ENCODE peak calls at places on chromosomes 3 and 15, in ten cellular contexts. Y is suprapubic skin, T is prostate gland, K is sigmoid colon, D is transverse colon, C is spleen, L is HCT116, R is GM12878, N is endothelial cell of umbilical vein, M is H1. B is an unnamed sample.
A peak's percentile ranks its signal among the peaks of the same experiment; 100 is the strongest.

GRCh38 chr15:53197426-53197839 is 407.3 kb upstream of the ONECUT1 start:
- DNase-seq in N (peak; percentile 35), D (peak; percentile 58), K (peak; percentile 70), Y (no peak), L (peak; percentile 24), T (peak; percentile 32), C (peak; percentile 75), M (peak; percentile 86), R (no peak), B (peak; percentile 63)

GRCh38 chr15:29055876-29056275 is 170.1 kb downstream of the APBA2 start:
- DNase-seq in L (no peak), R (no peak), Y (no peak), C (peak; percentile 15), M (no peak), T (no peak), N (no peak), K (peak; percentile 6), D (no peak), B (no peak)

GRCh38 chr3:8420613-8421012 is 81.0 kb upstream of the LMCD1 start:
- DNase-seq in C (no peak), K (no peak), Y (no peak), L (no peak), N (no peak), T (no peak), D (no peak), M (no peak), R (no peak), B (no peak)

GRCh38 chr3:69248394-69248793 is 126.0 kb upstream of the LMOD3 start:
- DNase-seq in D (peak; percentile 31), K (no peak), N (no peak), L (no peak), C (no peak), R (no peak), M (no peak), Y (no peak), T (no peak), B (no peak)

GRCh38 chr3:38578551-38578950 is 70.9 kb downstream of the SCN5A start:
- DNase-seq in L (no peak), N (no peak), M (peak; percentile 31), Y (peak; percentile 62), D (no peak), R (no peak), T (no peak), C (peak; percentile 46), K (no peak), B (peak; percentile 15)

GRCh38 chr3:12187448-12188327 is 29.0 kb upstream of the TIMP4 start:
- DNase-seq in M (no peak), R (peak; percentile 61), Y (no peak), C (peak; percentile 84), L (no peak), N (peak; percentile 17), D (peak; percentile 34), T (no peak), K (no peak), B (no peak)

GRCh38 chr3:12810013-12810780 is 13.7 kb downstream of the CAND2 start:
- DNase-seq in N (peak; percentile 95), T (peak; percentile 95), C (peak; percentile 97), L (peak; percentile 78), M (peak; percentile 99), Y (peak; percentile 98), R (peak; percentile 41), D (peak; percentile 97), K (peak; percentile 98), B (peak; percentile 98)

GRCh38 chr15:64461577-64462162 is 1.3 kb downstream of the ZNF609 start:
- DNase-seq in C (no peak), R (no peak), L (no peak), M (no peak), Y (no peak), N (peak; percentile 58), T (peak; percentile 13), K (no peak), D (no peak), B (peak; percentile 28)

GRCh38 chr3:184604039-184604955 is 42.7 kb downstream of the EPHB3 start:
- DNase-seq in R (no peak), C (no peak), T (no peak), N (no peak), Y (no peak), D (no peak), M (peak; percentile 65), L (no peak), K (peak; percentile 69), B (no peak)

GRCh38 chr3:151346292-151346691 is 16.9 kb upstream of the P2RY13 start:
- DNase-seq in C (no peak), M (no peak), K (no peak), R (no peak), L (no peak), Y (no peak), T (no peak), N (no peak), D (no peak), B (no peak)

GRCh38 chr3:38627956-38628355 is 21.5 kb downstream of the SCN5A start:
- DNase-seq in M (peak; percentile 89), K (no peak), T (no peak), R (no peak), N (peak; percentile 32), D (no peak), Y (no peak), L (no peak), C (no peak), B (no peak)

GRCh38 chr15:56736308-56736707 is 3.0 kb upstream of the ZNF280D start:
- DNase-seq in M (no peak), Y (no peak), C (no peak), D (no peak), R (no peak), N (peak; percentile 57), T (no peak), L (no peak), K (no peak), B (no peak)

GRCh38 chr3:12138044-12138443 is 20.7 kb downstream of the TIMP4 start:
- DNase-seq in C (no peak), R (no peak), L (peak; percentile 8), M (no peak), N (peak; percentile 14), D (peak; percentile 35), T (no peak), K (no peak), Y (peak; percentile 65), B (peak; percentile 33)

GRCh38 chr3:197183582-197183981 is 114.8 kb downstream of the DLG1 start:
- DNase-seq in D (no peak), C (no peak), T (no peak), M (no peak), K (no peak), N (no peak), Y (no peak), R (no peak), L (no peak), B (no peak)

GRCh38 chr3:99783009-99783573 is 34.6 kb upstream of the CMSS1 start:
- DNase-seq in C (no peak), K (no peak), T (no peak), L (no peak), M (no peak), R (no peak), N (no peak), Y (no peak), D (no peak), B (no peak)

GRCh38 chr3:171833775-171834460 is 9.2 kb upstream of the TMEM212 start:
- DNase-seq in Y (no peak), C (no peak), R (no peak), K (no peak), N (peak; percentile 80), L (no peak), D (no peak), T (no peak), M (no peak), B (no peak)

GRCh38 chr3:70871909-70872656 is 559.6 kb upstream of the MDFIC2 start:
- DNase-seq in T (no peak), L (no peak), K (no peak), D (no peak), R (no peak), C (no peak), Y (no peak), N (no peak), M (no peak), B (no peak)

GRCh38 chr15:95277266-95277665 is 1045.9 kb downstream of the MCTP2 start:
- DNase-seq in D (no peak), R (no peak), M (no peak), K (peak; percentile 67), T (no peak), Y (no peak), L (no peak), N (no peak), C (no peak), B (no peak)
- TF ChIP-seq POLR2AphosphoS5 in D (peak; percentile 18), R (no peak), M (no peak), K (peak; percentile 77), T (peak; percentile 21), Y (no peak), L (no peak), N (no peak), C (no peak), B (peak; percentile 24)

GRCh38 chr15:81002004-81002253 is 1.2 kb downstream of the TLNRD1 start:
- DNase-seq in N (no peak), D (no peak), R (no peak), K (no peak), L (no peak), M (peak; percentile 71), T (no peak), Y (no peak), C (peak; percentile 92), B (no peak)

GRCh38 chr15:80999623-81000036 is 1.1 kb upstream of the TLNRD1 start:
- DNase-seq in M (no peak), C (peak; percentile 84), K (no peak), T (peak; percentile 22), D (peak; percentile 85), R (no peak), L (peak; percentile 63), Y (no peak), N (no peak), B (peak; percentile 78)

GRCh38 chr15:81001180-81002003 is 669 bp downstream of the TLNRD1 start:
- DNase-seq in Y (peak; percentile 88), M (peak; percentile 75), N (peak; percentile 55), L (no peak), C (peak; percentile 92), R (no peak), T (peak; percentile 36), D (peak; percentile 73), K (peak; percentile 79), B (peak; percentile 65)

GRCh38 chr15:81000144-81000625 is 538 bp upstream of the TLNRD1 start:
- DNase-seq in N (no peak), D (no peak), T (no peak), K (no peak), M (no peak), L (no peak), R (no peak), C (no peak), Y (no peak), B (no peak)

GRCh38 chr15:81000626-81001179 is at the start of gene TLNRD1:
- DNase-seq in M (peak; percentile 85), K (peak; percentile 95), Y (peak; percentile 93), D (peak; percentile 94), L (peak; percentile 80), N (peak; percentile 92), C (peak; percentile 97), R (no peak), T (peak; percentile 90), B (peak; percentile 90)
- TF ChIP-seq POLR2A in M (peak; percentile 81), K (peak; percentile 94), Y (peak; percentile 71), D (peak; percentile 98), L (peak; percentile 84), N (peak; percentile 91), C (peak; percentile 91), R (peak; percentile 92), T (peak; percentile 84), B (peak; percentile 90)

GRCh38 chr3:61638721-61639120 is 77.3 kb downstream of the PTPRG start:
- DNase-seq in K (no peak), M (no peak), D (no peak), Y (no peak), L (no peak), T (no peak), R (no peak), C (no peak), N (no peak), B (no peak)
- H3K4me1 ChIP-seq in K (peaks cover 23% of the 10 kb centered on the region), M (no peaks in the 10 kb centered on the region), D (peaks cover 12% of the 10 kb centered on the region), Y (peaks cover 6% of the 10 kb centered on the region), L (peaks cover 6% of the 10 kb centered on the region), T (no peaks in the 10 kb centered on the region), R (peaks cover 10% of the 10 kb centered on the region), C (no peaks in the 10 kb centered on the region), N (no peaks in the 10 kb centered on the region), B (peaks cover 26% of the 10 kb centered on the region)

GRCh38 chr3:53493997-53494791 is at the start of gene CACNA1D:
- DNase-seq in Y (no peak), R (no peak), K (no peak), N (no peak), M (peak; percentile 90), C (no peak), D (peak; percentile 82), T (peak; percentile 60), L (peak; percentile 23), B (peak; percentile 71)
- TF ChIP-seq POLR2AphosphoS5 in Y (no peak), R (no peak), K (no peak), N (no peak), M (no peak), C (no peak), D (no peak), T (no peak), L (no peak), B (no peak)

B was measured in stomach.